ENCODE peak calls at places on chromosomes 5 and 9, in seven cellular contexts. E is activated naive CD8-positive, alpha-beta T cell treated with anti-CD3 and anti-CD28 coated beads, Interleukin-2, amount 50 U/mL, for 24 hours; L is foreskin keratinocyte; V is left colon; P is sciatic nerve; J is GM12878; R is stimulated activated naive CD8-positive, alpha-beta T cell treated with anti-CD3 and anti-CD28 coated beads, Interleukin-15, amount 100 ng/mL, for 72 hours. O is an unnamed sample.

GRCh38 chr5:181189363-181189961 is 15.5 kb downstream of the TRIM7 start:
- ATAC-seq in E (peak; percentile 6), L (no peak), V (peak; percentile 12), P (peak; percentile 18), J (peak; percentile 7), R (peak; percentile 6), O (peak; percentile 35)

GRCh38 chr9:105069285-105070065 is 141.5 kb upstream of the ABCA1 start:
- ATAC-seq in E (no peak), L (no peak), V (no peak), P (no peak), J (no peak), R (no peak), O (no peak)

GRCh38 chr5:40606077-40606765 is 73.5 kb upstream of the PTGER4 start:
- ATAC-seq in E (no peak), L (no peak), V (no peak), P (no peak), J (no peak), R (no peak), O (no peak)

GRCh38 chr5:59656351-59657254 is 236.9 kb downstream of the PDE4D start:
- ATAC-seq in E (no peak), L (no peak), V (no peak), P (no peak), J (no peak), R (peak; percentile 74), O (no peak)

GRCh38 chr5:93163010-93163663 is 417.9 kb downstream of the NR2F1-AS1 start:
- ATAC-seq in E (no peak), L (peak; percentile 98), V (no peak), P (peak; percentile 56), J (no peak), R (no peak), O (no peak)

GRCh38 chr5:1545798-1546355 is 22.1 kb upstream of the LPCAT1 start:
- ATAC-seq in E (no peak), L (peak; percentile 62), V (peak; percentile 34), P (no peak), J (no peak), R (no peak), O (peak; percentile 34)

GRCh38 chr5:65774346-65774745 is 52.3 kb downstream of the NLN start:
- ATAC-seq in E (peak; percentile 75), L (peak; percentile 93), V (no peak), P (no peak), J (peak; percentile 74), R (peak; percentile 81), O (no peak)

GRCh38 chr5:80705801-80706200 is 51.0 kb upstream of the DHFR start:
- ATAC-seq in E (no peak), L (no peak), V (peak; percentile 62), P (no peak), J (no peak), R (no peak), O (no peak)

GRCh38 chr5:157388148-157388547 is 71.9 kb upstream of the NIPAL4 start:
- ATAC-seq in E (no peak), L (no peak), V (no peak), P (no peak), J (no peak), R (no peak), O (no peak)

GRCh38 chr9:13800776-13801175 is 513.2 kb downstream of the NFIB start:
- ATAC-seq in E (no peak), L (no peak), V (no peak), P (no peak), J (no peak), R (no peak), O (no peak)

GRCh38 chr5:33563983-33564908 is 123.5 kb downstream of the TARS1 start:
- ATAC-seq in E (no peak), L (no peak), V (no peak), P (no peak), J (no peak), R (no peak), O (no peak)

GRCh38 chr5:108672639-108673038 is 75.1 kb upstream of the FER start:
- ATAC-seq in E (no peak), L (no peak), V (no peak), P (no peak), J (no peak), R (no peak), O (no peak)

GRCh38 chr9:6834306-6834705 is 76.5 kb downstream of the KDM4C start:
- ATAC-seq in E (no peak), L (no peak), V (no peak), P (no peak), J (no peak), R (no peak), O (no peak)

O was measured in stimulated activated memory B cell treated with anti-CD40 and anti-IgM and Interleukin-4, amounts not matched to agents 10 μg/mL and 1 μg/mL and 100 μg/mL, for 72 hours.